ENCODE peak calls at places on chromosomes 1 and 21, in five cellular contexts. B, G, I, K and A are unnamed samples.

GRCh38 chr1:84247425-84248220 is 53.9 kb upstream of the SAMD13 start:
- DNase-seq in B (no peak), G (no peak), I (no peak), K (no peak), A (no peak)

GRCh38 chr1:243910612-243911011 is 60.6 kb upstream of the AKT3 start:
- DNase-seq in B (no peak), G (no peak), I (no peak), K (no peak), A (no peak)

GRCh38 chr1:156677616-156678596 is 699 bp upstream of the NES start:
- DNase-seq in B (peak; percentile 63), G (no peak), I (peak; percentile 85), K (peak; percentile 66), A (peak; percentile 79)

GRCh38 chr21:45326834-45327457 is 39.3 kb upstream of the POFUT2 start:
- DNase-seq in B (no peak), G (no peak), I (no peak), K (no peak), A (no peak)

GRCh38 chr1:35768350-35769187 is 1.2 kb downstream of the CLSPN start:
- DNase-seq in B (no peak), G (no peak), I (no peak), K (peak; percentile 31), A (no peak)

GRCh38 chr1:165828103-165828558 is 717 bp downstream of the UCK2 start:
- DNase-seq in B (no peak), G (peak; percentile 14), I (peak; percentile 88), K (peak; percentile 77), A (peak; percentile 27)

GRCh38 chr21:45123440-45123839 is 49.1 kb downstream of the ADARB1 start:
- DNase-seq in B (no peak), G (no peak), I (no peak), K (no peak), A (no peak)

GRCh38 chr1:43993206-43993914 is 2.0 kb downstream of the CCDC24 start:
- DNase-seq in B (no peak), G (no peak), I (no peak), K (no peak), A (no peak)

GRCh38 chr1:145978860-145979745 is 14.6 kb downstream of the POLR3GL start:
- DNase-seq in B (peak; percentile 99), G (no peak), I (no peak), K (peak; percentile 73), A (peak; percentile 91)

GRCh38 chr1:85504417-85504816 is 39.5 kb upstream of the DDAH1 start:
- DNase-seq in B (no peak), G (no peak), I (no peak), K (no peak), A (no peak)

GRCh38 chr1:81880781-81881180 is 80.0 kb downstream of the ADGRL2 start:
- DNase-seq in B (no peak), G (no peak), I (no peak), K (no peak), A (no peak)

GRCh38 chr1:205805082-205805711 is 7.8 kb downstream of the SLC41A1 start:
- DNase-seq in B (no peak), G (no peak), I (no peak), K (no peak), A (no peak)

GRCh38 chr21:36188081-36188681 is 31.6 kb downstream of the DOP1B start:
- DNase-seq in B (no peak), G (no peak), I (no peak), K (peak; percentile 64), A (no peak)

GRCh38 chr21:41747943-41748738 is 18.7 kb downstream of the RIPK4 start:
- DNase-seq in B (no peak), G (no peak), I (no peak), K (no peak), A (no peak)

GRCh38 chr1:243939167-243939848 is 89.3 kb upstream of the AKT3 start:
- DNase-seq in B (no peak), G (no peak), I (no peak), K (no peak), A (no peak)

GRCh38 chr1:179029293-179029692 is 3.6 kb downstream of the FAM20B start:
- DNase-seq in B (no peak), G (no peak), I (no peak), K (no peak), A (no peak)

GRCh38 chr1:208731976-208732821 is 488.0 kb upstream of the PLXNA2 start:
- DNase-seq in B (no peak), G (no peak), I (no peak), K (peak; percentile 99), A (no peak)

GRCh38 chr1:39590546-39590945 is 14.0 kb upstream of the PABPC4 start:
- DNase-seq in B (no peak), G (no peak), I (no peak), K (no peak), A (no peak)

GRCh38 chr21:25149022-25149421 is 458.3 kb downstream of the MRPL39 start:
- DNase-seq in B (no peak), G (no peak), I (no peak), K (no peak), A (no peak)

GRCh38 chr1:48177257-48177656 is 45.3 kb upstream of the SLC5A9 start:
- DNase-seq in B (no peak), G (no peak), I (no peak), K (no peak), A (no peak)